ENCODE peak calls at places on chromosome 14, in eight cellular contexts. J, H, W, X, U, M, N and E are unnamed samples. For H3K27me3, the result is how much of the 10 kb centered on the place peaks cover.

GRCh38 chr14:80419339-80419738 is 208.0 kb upstream of the DIO2 start:
- DNase-seq in W (no peak), H (no peak), N (no peak), U (no peak), J (no peak), X (no peak), M (no peak), E (no peak)

GRCh38 chr14:43356984-43357545 is 1150.0 kb downstream of the FSCB start:
- DNase-seq in M (no peak), U (no peak), W (no peak), X (no peak), N (no peak), H (no peak), J (no peak), E (no peak)

GRCh38 chr14:73723411-73723798 is 9.2 kb upstream of the PNMA1 start:
- DNase-seq in J (no peak), X (no peak), W (no peak), H (no peak), N (no peak), M (no peak), U (no peak), E (no peak)

GRCh38 chr14:81415781-81416180 is 15.7 kb upstream of the STON2 start:
- DNase-seq in H (no peak), J (no peak), W (no peak), N (no peak), X (no peak), U (no peak), M (no peak), E (peak)

GRCh38 chr14:100341301-100342031 is 18.3 kb downstream of the SLC25A47 start:
- DNase-seq in X (peak), N (no peak), H (peak), J (peak), W (no peak), U (no peak), M (no peak), E (peak)

GRCh38 chr14:65170768-65171251 is 68.5 kb upstream of the MAX start:
- DNase-seq in N (peak), U (no peak), H (peak), W (no peak), X (peak), J (no peak), M (peak), E (no peak)

GRCh38 chr14:23182372-23183014 is 967 bp downstream of the SLC7A8 start:
- DNase-seq in M (peak), X (peak), U (no peak), N (peak), H (peak), W (no peak), J (no peak), E (no peak)

GRCh38 chr14:77892381-77892871 is 92.5 kb downstream of the ADCK1 start:
- DNase-seq in W (no peak), H (no peak), N (no peak), J (no peak), X (peak), U (no peak), M (no peak), E (no peak)

GRCh38 chr14:97602438-97603117 is 805.4 kb downstream of the VRK1 start:
- DNase-seq in X (no peak), U (no peak), J (no peak), N (no peak), M (no peak), W (no peak), H (no peak), E (no peak)

GRCh38 chr14:67393689-67394088 is 18.3 kb downstream of the PLEK2 start:
- DNase-seq in J (no peak), U (no peak), N (no peak), H (no peak), X (no peak), M (no peak), W (no peak), E (no peak)

GRCh38 chr14:28867571-28867970 is 101.0 kb downstream of the FOXG1 start:
- DNase-seq in N (no peak), J (no peak), X (no peak), U (no peak), H (no peak), M (no peak), W (no peak), E (no peak)

GRCh38 chr14:36951380-36951911 is 221.0 kb downstream of the SLC25A21 start:
- DNase-seq in M (no peak), X (no peak), N (no peak), J (no peak), U (no peak), W (no peak), H (no peak), E (no peak)

GRCh38 chr14:67251573-67252226 is 10.5 kb downstream of the PALS1 start:
- DNase-seq in H (no peak), U (no peak), M (no peak), J (no peak), W (no peak), N (no peak), X (no peak), E (no peak)

GRCh38 chr14:72409047-72409446 is 476.8 kb downstream of the RGS6 start:
- DNase-seq in W (no peak), H (no peak), U (no peak), N (no peak), J (no peak), M (no peak), X (no peak), E (no peak)
- H3K27me3 ChIP-seq in W (under half), H (under half), U (under half), N (under half), J (under half), M (under half), X (under half), E (under half)

GRCh38 chr14:62158779-62159178 is 396.6 kb downstream of the SNAPC1 start:
- DNase-seq in X (no peak), U (no peak), M (no peak), J (no peak), H (no peak), N (no peak), W (no peak), E (no peak)

GRCh38 chr14:62168564-62169155 is 406.4 kb downstream of the SNAPC1 start:
- DNase-seq in N (no peak), M (no peak), J (no peak), U (no peak), W (no peak), X (no peak), H (no peak), E (no peak)

GRCh38 chr14:62159314-62159713 is 397.1 kb downstream of the SNAPC1 start:
- DNase-seq in X (no peak), W (no peak), H (no peak), M (no peak), J (no peak), N (no peak), U (no peak), E (no peak)

DNA sequence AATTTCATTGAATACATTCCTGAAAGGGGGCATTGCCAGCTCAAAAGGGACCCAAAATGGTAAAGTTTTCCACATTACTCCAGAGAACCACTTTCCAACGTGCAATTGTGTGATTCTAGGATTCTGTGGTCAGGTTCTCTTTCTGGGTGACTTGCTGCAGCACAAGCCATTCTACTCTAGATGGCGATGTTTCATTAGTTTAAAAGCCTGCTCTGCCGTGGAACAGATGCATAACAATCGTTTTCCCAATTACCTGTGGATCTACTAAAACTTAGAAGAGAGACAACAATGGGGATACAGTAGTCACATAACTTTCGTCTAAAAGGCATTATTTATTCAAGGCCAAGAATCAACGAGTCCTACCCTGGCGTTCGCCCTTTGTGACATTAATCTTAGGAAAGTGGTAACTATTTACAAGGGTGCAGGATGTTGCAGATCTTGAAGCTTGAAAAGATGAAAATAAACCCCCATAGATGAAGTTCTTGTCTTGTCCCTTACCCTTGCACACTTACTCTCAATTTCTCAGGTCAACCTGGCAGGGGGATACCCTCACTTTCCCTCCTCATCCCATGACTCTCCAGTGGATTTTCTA is 400.9 kb downstream of the SNAPC1 start:
- DNase-seq in M (peak), J (no peak), H (peak), U (no peak), W (no peak), X (peak), N (peak), E (no peak)
- TF ChIP-seq CTCF in M (peak), J (peak), H (peak), U (peak), W (peak), X (peak), N (peak), E (peak)

DNA sequence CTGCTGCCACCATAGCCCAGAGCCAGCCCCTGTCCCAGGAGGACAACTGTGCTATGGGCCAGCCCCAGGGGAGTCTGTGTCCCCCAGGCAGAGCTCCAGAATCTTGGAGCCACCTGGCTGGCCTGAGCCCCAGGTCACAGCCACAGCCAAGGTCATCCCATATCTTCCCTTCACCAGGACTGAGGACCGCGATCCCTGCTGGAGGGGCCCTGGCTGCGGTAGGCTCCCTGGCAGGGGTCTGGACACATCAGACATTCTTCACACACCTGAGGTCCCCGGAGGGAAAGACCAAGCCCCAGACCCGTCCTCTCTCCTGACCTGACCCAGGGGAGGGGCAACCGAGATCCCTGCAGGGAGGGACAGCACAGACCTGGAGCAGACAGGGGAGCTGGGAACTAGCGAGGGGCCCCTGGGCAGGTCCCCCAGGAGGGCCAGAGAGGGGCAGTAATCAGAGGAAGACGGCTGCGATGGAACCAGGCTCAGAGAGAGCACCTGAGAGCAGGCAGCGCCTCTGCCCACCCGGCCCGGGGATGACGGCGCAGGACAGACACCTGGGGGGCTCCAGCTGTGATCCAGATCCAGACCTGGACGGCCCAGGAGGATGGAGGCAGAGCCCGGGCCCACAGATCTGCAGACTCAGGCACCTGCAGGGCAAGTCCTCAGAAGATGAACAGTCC is 103.2 kb upstream of the EIF5 start:
- DNase-seq in J (no peak), M (no peak), N (no peak), X (no peak), W (no peak), H (no peak), U (no peak), E (no peak)
- H3K27me3 ChIP-seq in J (under half), M (under half), N (under half), X (under half), W (under half), H (under half), U (under half), E (under half)

DNA sequence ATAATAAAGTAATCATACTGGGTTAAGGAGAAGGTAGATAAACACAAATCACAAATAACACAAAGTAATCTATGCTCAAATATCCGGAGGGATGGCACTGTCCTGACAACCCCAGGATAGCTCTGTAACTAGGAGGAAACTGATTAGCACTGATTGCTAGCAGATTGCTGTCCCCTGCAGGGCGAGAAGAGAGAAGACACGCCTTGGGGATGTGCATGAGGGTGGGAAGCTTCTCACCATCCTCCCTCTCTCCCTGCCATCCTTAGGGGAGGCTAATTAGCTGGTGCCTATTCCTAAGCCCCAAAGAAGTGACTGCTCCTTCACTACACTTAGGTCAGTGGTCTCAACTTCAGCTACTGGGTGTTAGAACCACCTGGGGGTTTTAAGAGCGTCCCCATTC is 27.0 kb upstream of the TMEM260 start:
- DNase-seq in J (no peak), W (no peak), N (no peak), M (peak), H (no peak), X (no peak), U (no peak), E (no peak)
- TF ChIP-seq CTCF in J (no peak), W (no peak), N (no peak), M (peak), H (no peak), X (no peak), U (no peak), E (no peak)

GRCh38 chr14:52951730-52952481 is 1.1 kb upstream of the FERMT2 start:
- DNase-seq in M (peak), H (peak), N (peak), W (no peak), U (no peak), X (peak), J (no peak), E (no peak)
- H3K27me3 ChIP-seq in M (under half), H (under half), N (under half), W (under half), U (under half), X (under half), J (under half), E (under half)

DNA sequence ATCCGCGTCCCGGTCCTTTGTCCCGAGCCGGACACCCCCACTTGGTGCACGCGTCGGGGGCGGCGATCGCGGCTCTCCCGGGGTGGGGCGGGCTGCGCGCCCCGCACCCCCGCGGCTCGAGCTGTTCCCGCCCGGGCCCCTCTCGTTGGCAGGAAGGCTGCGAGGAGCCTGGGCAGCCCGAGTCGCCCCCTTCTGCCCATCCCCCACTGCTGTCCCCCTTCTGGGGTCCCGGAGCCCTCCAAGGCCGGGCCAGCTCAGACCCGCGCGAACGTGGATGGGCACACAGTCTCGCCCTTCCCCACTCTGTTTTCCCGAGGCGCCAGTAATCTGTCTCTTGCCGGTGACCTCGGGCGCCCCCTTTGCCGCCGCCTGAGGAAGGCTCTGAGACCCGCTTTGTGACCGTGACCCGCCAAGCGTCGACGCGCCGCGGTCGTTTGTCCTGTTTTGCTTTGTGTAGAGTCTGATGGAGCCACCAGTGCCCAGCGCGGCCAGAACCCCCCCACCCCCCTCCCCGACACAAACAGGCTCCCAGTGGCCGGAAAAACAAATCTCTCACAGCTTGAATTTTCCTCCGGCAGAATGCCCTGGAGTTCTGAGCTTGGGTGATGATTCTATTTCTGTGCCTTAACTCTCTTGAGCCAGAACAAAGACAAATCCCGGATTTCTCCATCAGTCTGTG is 610 bp downstream of the C14orf132 start:
- DNase-seq in N (peak), X (no peak), U (no peak), M (peak), H (peak), W (no peak), J (no peak), E (peak)
- TF ChIP-seq CTCF in N (peak), X (peak), U (no peak), M (peak), H (no peak), W (no peak), J (no peak), E (no peak)

GRCh38 chr14:69932391-69932790 is 53.2 kb downstream of the SMOC1 start:
- DNase-seq in H (no peak), X (no peak), W (no peak), M (no peak), N (no peak), J (no peak), U (no peak), E (no peak)
- H3K27me3 ChIP-seq in H (under half), X (under half), W (under half), M (under half), N (under half), J (under half), U (under half), E (under half)

DNA sequence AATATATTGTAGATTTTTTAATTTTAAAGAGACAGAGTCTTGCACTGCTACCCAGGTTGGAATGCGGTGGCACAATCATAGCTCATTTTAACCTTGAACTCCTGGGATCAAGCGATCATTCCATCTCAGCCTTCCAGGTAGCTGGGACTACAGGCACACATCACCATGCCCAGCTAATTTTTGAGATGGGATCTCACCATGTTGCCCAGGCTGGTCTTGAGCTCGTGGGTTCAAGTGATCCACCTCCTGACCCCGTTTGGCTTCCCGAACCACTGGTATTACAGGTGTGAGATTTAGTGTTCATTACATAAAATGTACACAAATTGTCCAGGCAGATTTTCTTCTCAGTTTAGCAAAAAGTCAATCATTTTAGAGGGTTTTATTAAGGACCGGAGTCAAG is 13.6 kb downstream of the SNX6 start:
- DNase-seq in N (no peak), H (no peak), M (no peak), X (no peak), U (no peak), J (no peak), W (no peak), E (no peak)
- TF ChIP-seq CTCF in N (no peak), H (no peak), M (no peak), X (no peak), U (no peak), J (no peak), W (no peak), E (no peak)

GRCh38 chr14:68444449-68445168 is 348.3 kb downstream of the ZFP36L1 start:
- DNase-seq in U (no peak), H (peak), J (no peak), N (no peak), M (no peak), X (no peak), W (no peak), E (peak)
- H3K27me3 ChIP-seq in U (under half), H (under half), J (under half), N (under half), M (under half), X (under half), W (under half), E (under half)

DNA sequence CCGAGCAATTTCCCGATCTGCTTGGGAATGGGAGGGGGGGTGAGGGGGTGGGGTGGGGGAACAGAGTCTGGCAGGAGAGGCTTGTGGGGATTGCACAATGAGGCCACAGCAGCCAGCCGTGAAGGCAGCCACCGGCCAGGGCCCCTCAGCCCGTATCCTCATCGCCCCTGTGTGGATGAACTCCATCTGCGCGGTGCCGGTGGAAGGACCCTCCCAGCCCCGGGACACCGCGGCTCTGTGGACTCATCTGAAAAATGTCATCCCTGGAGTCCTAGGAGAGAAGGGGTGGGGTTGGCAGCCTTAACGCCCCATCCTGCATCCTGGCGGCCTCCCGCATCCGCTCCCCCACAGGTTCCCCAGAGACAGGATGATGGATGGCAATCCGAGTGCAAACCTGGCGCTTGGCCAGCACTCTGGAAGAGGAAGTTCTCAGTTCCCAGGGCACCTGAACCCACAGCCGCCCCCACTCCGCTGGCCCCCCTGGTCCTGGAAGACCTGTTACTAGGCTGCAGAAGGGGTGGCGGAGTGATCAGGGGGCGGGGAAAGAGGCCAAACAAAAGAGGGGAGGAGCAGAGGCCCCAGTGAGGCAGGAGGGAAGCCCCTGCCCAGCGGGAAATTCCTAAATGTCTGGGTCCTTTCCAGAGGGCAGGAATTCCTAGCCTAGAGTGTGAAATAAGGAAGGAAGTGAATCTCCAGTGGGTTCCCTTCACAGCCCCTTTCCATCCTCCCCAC is 1.2 kb upstream of the TNFAIP2 start:
- DNase-seq in X (no peak), J (no peak), W (peak), N (peak), U (no peak), H (peak), M (peak), E (peak)
- TF ChIP-seq CTCF in X (no peak), J (no peak), W (no peak), N (no peak), U (no peak), H (no peak), M (no peak), E (no peak)